ENCODE peak calls at places on chromosomes 1 and 21, in four cellular contexts. V is HepG2, W is H1, E is GM12878. B is an unnamed sample.

GRCh38 chr1:90114521-90115141 is 119.7 kb downstream of the ZNF326 start:
- DNase-seq in V (peak), E (peak), W (no peak), B (peak)

GRCh38 chr1:182146286-182146685 is 84.8 kb upstream of the ZNF648 start:
- DNase-seq in W (no peak), V (no peak), E (no peak), B (no peak)

GRCh38 chr1:151610142-151610541 is 1.7 kb upstream of the SNX27 start:
- DNase-seq in W (no peak), E (no peak), V (no peak), B (no peak)

GRCh38 chr1:23777979-23778814 is at the start of gene PITHD1:
- DNase-seq in V (peak), E (peak), W (no peak), B (peak)

GRCh38 chr1:226988337-226988672 is 48.2 kb downstream of the COQ8A start:
- DNase-seq in V (no peak), W (no peak), E (no peak), B (peak)

GRCh38 chr1:160826546-160826945 is 30.6 kb downstream of the LY9 start:
- DNase-seq in W (no peak), E (no peak), V (no peak), B (no peak)

GRCh38 chr1:66393586-66394334 is 140.2 kb upstream of the SGIP1 start:
- DNase-seq in E (no peak), W (no peak), V (no peak), B (no peak)

GRCh38 chr1:156814571-156815260 is 1.9 kb downstream of the SH2D2A start:
- DNase-seq in E (no peak), W (no peak), V (no peak), B (no peak)

GRCh38 chr1:108192581-108192980 is 7.6 kb downstream of the SLC25A24 start:
- DNase-seq in W (no peak), E (no peak), V (no peak), B (no peak)

GRCh38 chr1:64686828-64687724 is 57.8 kb upstream of the RAVER2 start:
- DNase-seq in E (no peak), V (peak), W (no peak), B (peak)

GRCh38 chr1:240258910-240259309 is 167.2 kb downstream of the FMN2 start:
- DNase-seq in V (no peak), W (no peak), E (no peak), B (no peak)

GRCh38 chr1:154276797-154277196 is 4.4 kb downstream of the HAX1 start:
- DNase-seq in W (no peak), E (no peak), V (no peak), B (peak)

GRCh38 chr1:35524106-35524505 is 33.1 kb downstream of the KIAA0319L start:
- DNase-seq in W (no peak), E (no peak), V (no peak), B (no peak)

GRCh38 chr1:146032613-146033219 is 11.2 kb upstream of the HJV start:
- DNase-seq in V (peak), W (no peak), E (peak), B (no peak)

GRCh38 chr1:176149939-176150807 is 56.9 kb downstream of the COP1 start:
- DNase-seq in W (no peak), V (peak), E (no peak), B (no peak)

GRCh38 chr21:14838400-14838799 is 226.4 kb downstream of the NRIP1 start:
- DNase-seq in W (no peak), V (no peak), E (no peak), B (no peak)

GRCh38 chr1:115454835-115455511 is 116.9 kb upstream of the NGF start:
- DNase-seq in W (no peak), V (no peak), E (no peak), B (no peak)

GRCh38 chr1:20404466-20404865 is 81.5 kb downstream of the CAMK2N1 start:
- DNase-seq in V (no peak), E (no peak), W (no peak), B (no peak)

GRCh38 chr1:177183801-177184200 is 13.0 kb downstream of the BRINP2 start:
- DNase-seq in E (no peak), V (no peak), W (no peak), B (no peak)

GRCh38 chr1:53583021-53583902 is 124.1 kb downstream of the DMRTB1 start:
- DNase-seq in W (no peak), V (no peak), E (no peak), B (no peak)

GRCh38 chr21:24941316-24942185 is 665.7 kb downstream of the MRPL39 start:
- DNase-seq in W (no peak), V (no peak), E (no peak), B (peak)

GRCh38 chr1:221567859-221568507 is 173.9 kb downstream of the DUSP10 start:
- DNase-seq in V (no peak), E (no peak), W (no peak), B (no peak)

GRCh38 chr1:27906764-27907163 is 28.0 kb upstream of the SMPDL3B start:
- DNase-seq in V (no peak), E (no peak), W (no peak), B (no peak)

GRCh38 chr21:42461881-42462877 is 33.8 kb downstream of the RSPH1 start:
- DNase-seq in V (no peak), W (no peak), E (no peak), B (no peak)

GRCh38 chr1:113283914-113284313 is 106.4 kb upstream of the MAGI3 start:
- DNase-seq in W (no peak), E (no peak), V (no peak), B (no peak)

GRCh38 chr1:160767417-160768294 is 28.3 kb upstream of the LY9 start:
- DNase-seq in V (no peak), E (peak), W (no peak), B (no peak)

GRCh38 chr1:116403506-116404136 is 30.6 kb downstream of the ATP1A1 start:
- DNase-seq in V (no peak), W (no peak), E (no peak), B (no peak)

GRCh38 chr1:226678701-226679100 is 60.4 kb downstream of the ITPKB start:
- DNase-seq in W (no peak), E (no peak), V (no peak), B (no peak)

GRCh38 chr1:180562582-180562981 is 3.8 kb downstream of the OVAAL start:
- DNase-seq in E (no peak), V (no peak), W (no peak), B (no peak)

DNA sequence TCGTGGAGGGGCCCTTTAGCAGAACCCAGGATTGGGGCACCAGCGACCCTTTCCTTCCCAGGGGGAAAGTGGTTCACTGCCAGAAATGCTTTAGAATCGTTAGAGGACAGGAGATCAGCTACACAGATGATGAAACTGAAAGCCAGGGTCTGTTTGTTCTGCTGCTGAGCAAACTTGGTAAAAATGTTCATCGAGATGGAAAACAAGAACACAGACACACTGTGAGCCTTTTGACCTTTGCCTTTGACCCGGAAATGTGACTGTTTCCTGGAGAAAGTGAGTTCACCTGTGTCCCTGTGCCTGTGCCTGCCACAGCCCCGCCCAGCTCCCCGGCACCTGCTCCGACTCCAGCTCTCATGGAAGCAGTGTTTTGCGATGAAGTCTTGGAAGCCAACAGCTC is 234.3 kb downstream of the CAMTA1 start:
- DNase-seq in E (no peak), W (no peak), V (peak), B (no peak)
- TF ChIP-seq SUZ12 in E (no peak), W (no peak), V (no peak), B (no peak)

DNA sequence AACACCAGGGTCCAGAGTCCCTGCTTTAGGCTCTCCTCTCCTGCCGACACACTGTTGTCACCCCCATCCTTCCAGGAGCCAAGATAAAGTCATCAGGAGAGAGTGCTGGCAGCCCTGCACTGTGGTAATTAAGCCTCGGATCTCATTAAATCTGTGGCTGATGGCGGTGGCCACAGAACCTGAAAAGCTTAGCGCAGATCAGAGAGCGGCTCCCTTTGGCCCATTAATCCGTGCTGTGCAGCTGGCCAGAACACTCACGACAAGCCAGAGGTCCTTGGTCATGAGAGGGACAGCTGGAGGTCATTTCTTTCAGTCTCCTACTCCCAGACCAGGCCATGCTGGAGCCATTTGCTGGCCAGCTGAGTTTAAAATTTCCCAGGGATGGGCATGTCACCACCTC is 1.6 kb upstream of the PAFAH2 start:
- DNase-seq in W (no peak), E (no peak), V (no peak), B (no peak)
- TF ChIP-seq ZNF274 in W (no peak), E (no peak), V (no peak), B (no peak)

GRCh38 chr1:30848130-30848529 is 60.4 kb downstream of the SDC3 start:
- DNase-seq in E (no peak), V (no peak), W (no peak), B (no peak)

GRCh38 chr1:30845237-30845636 is 63.3 kb downstream of the SDC3 start:
- DNase-seq in W (no peak), E (no peak), V (no peak), B (no peak)

GRCh38 chr1:30847358-30847972 is 61.1 kb downstream of the SDC3 start:
- DNase-seq in V (peak), W (no peak), E (no peak), B (no peak)

GRCh38 chr1:30845891-30846290 is 62.7 kb downstream of the SDC3 start:
- DNase-seq in V (no peak), W (no peak), E (no peak), B (no peak)

GRCh38 chr1:30846587-30846986 is 62.0 kb downstream of the SDC3 start:
- DNase-seq in V (no peak), W (no peak), E (no peak), B (no peak)
- TF ChIP-seq SUZ12 in V (no peak), W (no peak), E (no peak), B (no peak)

GRCh38 chr1:95069711-95070093 is 3.0 kb downstream of the ALG14 start:
- DNase-seq in E (no peak), W (no peak), V (no peak), B (no peak)
- TF ChIP-seq ZNF274 in E (no peak), W (no peak), V (no peak), B (no peak)

DNA sequence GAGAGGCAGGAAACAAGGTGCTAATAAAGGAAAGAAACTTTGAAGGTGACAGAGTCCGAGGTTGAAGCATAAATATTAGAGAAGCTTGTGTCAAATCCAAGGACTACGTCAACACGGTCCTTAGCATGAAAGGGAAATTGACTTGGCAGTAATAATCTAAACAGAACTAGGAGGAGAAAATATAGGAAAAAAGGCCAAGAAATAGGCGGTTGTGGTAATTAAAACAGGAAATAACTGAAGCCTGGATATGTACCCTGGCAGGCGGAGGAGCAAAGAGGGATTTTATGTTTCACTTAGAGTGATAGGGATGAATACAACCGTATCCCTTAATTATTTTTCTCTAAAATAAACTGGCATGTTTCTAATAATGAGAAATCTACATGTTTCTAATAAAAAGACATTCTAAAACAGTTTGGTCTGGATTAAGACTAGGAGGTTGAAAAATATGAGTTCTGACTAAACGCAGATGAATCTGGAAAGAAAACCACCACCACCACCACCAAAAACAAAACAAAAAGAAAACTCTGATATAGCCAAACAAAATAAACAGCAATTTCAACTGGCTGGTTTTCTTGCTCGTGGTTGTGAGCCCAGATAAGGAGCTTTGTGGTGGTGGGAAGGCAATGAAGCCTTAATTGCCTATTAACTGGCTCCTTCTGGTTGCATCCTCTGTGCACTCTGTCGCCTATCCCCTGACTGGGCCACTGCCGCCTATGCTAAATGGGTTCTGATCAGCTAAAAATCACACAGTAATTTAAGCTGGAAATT is 334.2 kb upstream of the SNX7 start:
- DNase-seq in W (no peak), E (no peak), V (no peak), B (no peak)
- TF ChIP-seq SUZ12 in W (no peak), E (no peak), V (no peak), B (no peak)

DNA sequence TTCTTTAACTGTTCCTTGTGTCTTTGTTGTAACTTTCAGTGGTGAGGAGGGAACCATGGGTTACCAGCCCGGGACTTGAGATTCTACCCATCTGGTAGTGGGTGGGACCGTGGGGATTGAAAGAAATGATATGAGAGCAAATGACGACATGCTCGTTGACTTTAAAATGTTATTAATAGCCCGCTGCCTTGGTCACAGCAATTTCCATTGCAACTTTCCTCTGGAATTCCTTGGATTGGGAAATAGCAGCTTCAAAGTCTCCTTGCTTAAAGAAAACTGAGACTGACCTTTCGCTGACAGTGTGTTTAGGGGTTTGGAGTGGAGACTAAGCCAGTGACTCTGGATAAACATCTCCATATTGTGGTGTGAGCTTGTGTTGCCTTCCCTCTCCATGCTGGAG is 44.2 kb upstream of the MARK1 start:
- DNase-seq in W (no peak), V (no peak), E (no peak), B (peak)
- TF ChIP-seq ZNF274 in W (no peak), V (no peak), E (no peak), B (no peak)

GRCh38 chr1:101337968-101338367 is 101.1 kb downstream of the S1PR1 start:
- DNase-seq in E (no peak), V (no peak), W (no peak), B (no peak)
- TF ChIP-seq SUZ12 in E (no peak), V (no peak), W (no peak), B (no peak)

DNA sequence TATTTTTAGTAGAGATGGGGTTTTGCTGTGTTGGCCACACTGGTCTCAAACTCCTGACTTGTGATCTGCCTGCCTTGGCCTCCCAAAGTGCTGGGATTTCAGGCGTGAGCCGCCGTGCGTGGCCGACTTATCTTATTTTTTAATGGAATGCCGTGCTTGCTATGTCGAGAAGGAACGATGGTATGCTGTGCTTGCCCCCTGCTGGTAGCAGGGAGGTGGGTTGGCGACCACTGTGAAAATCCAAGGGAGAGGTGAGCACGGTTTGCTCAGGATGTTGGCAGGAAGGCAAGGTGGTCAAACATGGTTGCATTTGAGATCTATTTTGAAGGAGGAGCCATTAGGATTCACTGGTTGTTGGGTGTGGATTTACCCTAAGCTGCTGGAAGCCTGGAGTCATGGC is 45.8 kb upstream of the RCC2 start:
- DNase-seq in E (no peak), W (peak), V (no peak), B (no peak)
- TF ChIP-seq ZNF274 in E (no peak), W (no peak), V (no peak), B (no peak)

B was measured in NT2/D1.